ENCODE peak calls at places on chromosomes 5 and 9, in five cellular contexts. Q, M, P, E and N are unnamed samples.

GRCh38 chr9:32706004-32706749 is 70.7 kb upstream of the TAF1L start:
- DNase-seq in M (no peak), E (no peak), P (no peak), Q (peak; percentile 15), N (no peak)

GRCh38 chr5:163347671-163348070 is 89.7 kb upstream of the CCNG1 start:
- DNase-seq in P (no peak), Q (peak; percentile 85), E (no peak), M (peak; percentile 75), N (peak; percentile 70)

GRCh38 chr5:173689171-173689676 is 72.8 kb upstream of the BOD1 start:
- DNase-seq in Q (peak; percentile 30), P (no peak), E (no peak), M (no peak), N (no peak)

GRCh38 chr5:132024789-132025402 is 13.4 kb upstream of the ACSL6 start:
- DNase-seq in P (no peak), Q (no peak), E (no peak), M (peak; percentile 4), N (no peak)

GRCh38 chr9:6944093-6944551 is 186.3 kb downstream of the KDM4C start:
- DNase-seq in M (no peak), Q (peak; percentile 86), P (no peak), E (no peak), N (no peak)

GRCh38 chr9:18421391-18421790 is 52.6 kb upstream of the ADAMTSL1 start:
- DNase-seq in Q (no peak), E (no peak), P (no peak), M (no peak), N (no peak)

GRCh38 chr5:39624268-39624886 is 199.6 kb upstream of the DAB2 start:
- DNase-seq in M (no peak), Q (peak; percentile 30), E (no peak), P (no peak), N (no peak)

GRCh38 chr5:123460296-123460729 is 37.1 kb upstream of the CEP120 start:
- DNase-seq in E (no peak), Q (peak; percentile 35), M (no peak), P (no peak), N (no peak)

GRCh38 chr5:170638454-170639220 is 134.8 kb downstream of the KCNIP1 start:
- DNase-seq in P (no peak), E (peak; percentile 15), Q (peak; percentile 62), M (peak; percentile 80), N (peak; percentile 83)

GRCh38 chr9:120862452-120862851 is 14.5 kb downstream of the PHF19 start:
- DNase-seq in E (no peak), Q (no peak), M (no peak), P (no peak), N (no peak)

GRCh38 chr5:176900783-176901204 is 1.6 kb upstream of the HK3 start:
- DNase-seq in M (no peak), E (no peak), Q (no peak), P (no peak), N (no peak)

GRCh38 chr5:154197801-154198461 is 7.4 kb downstream of the GALNT10 start:
- DNase-seq in P (no peak), Q (peak; percentile 52), E (no peak), M (no peak), N (no peak)

GRCh38 chr9:100700689-100701318 is 122.9 kb downstream of the CAVIN4 start:
- DNase-seq in Q (peak; percentile 54), E (no peak), M (peak; percentile 15), P (no peak), N (peak; percentile 34)

GRCh38 chr5:135203593-135204036 is 169.6 kb upstream of the PITX1 start:
- DNase-seq in Q (no peak), P (no peak), M (no peak), E (no peak), N (no peak)
- TF ChIP-seq CTCF in Q (no peak), P (peak; percentile 65), M (no peak), E (peak; percentile 49), N (peak; percentile 32)

GRCh38 chr5:38598994-38599611 is 42.7 kb upstream of the LIFR start:
- DNase-seq in P (no peak), Q (peak; percentile 81), E (no peak), M (no peak), N (no peak)
- TF ChIP-seq CTCF in P (no peak), Q (no peak), E (no peak), M (no peak), N (no peak)

GRCh38 chr9:79975471-79976316 is 403.9 kb downstream of the TLE4 start:
- DNase-seq in Q (no peak), E (no peak), M (no peak), P (no peak), N (no peak)
- TF ChIP-seq CTCF in Q (no peak), E (no peak), M (no peak), P (no peak), N (no peak)

GRCh38 chr5:148397968-148398595 is 14.3 kb downstream of the FBXO38 start:
- DNase-seq in P (no peak), Q (no peak), M (no peak), E (no peak), N (no peak)
- TF ChIP-seq CTCF in P (no peak), Q (no peak), M (no peak), E (no peak), N (no peak)

GRCh38 chr5:136446565-136446964 is 81.2 kb upstream of the TRPC7 start:
- DNase-seq in Q (no peak), E (no peak), M (no peak), P (no peak), N (no peak)
- TF ChIP-seq CTCF in Q (no peak), E (no peak), M (no peak), P (no peak), N (no peak)

GRCh38 chr5:124888050-124888506 is 141.6 kb upstream of the ZNF608 start:
- DNase-seq in Q (no peak), M (no peak), P (no peak), E (no peak), N (no peak)
- TF ChIP-seq CTCF in Q (peak; percentile 16), M (no peak), P (peak; percentile 73), E (no peak), N (no peak)

DNA sequence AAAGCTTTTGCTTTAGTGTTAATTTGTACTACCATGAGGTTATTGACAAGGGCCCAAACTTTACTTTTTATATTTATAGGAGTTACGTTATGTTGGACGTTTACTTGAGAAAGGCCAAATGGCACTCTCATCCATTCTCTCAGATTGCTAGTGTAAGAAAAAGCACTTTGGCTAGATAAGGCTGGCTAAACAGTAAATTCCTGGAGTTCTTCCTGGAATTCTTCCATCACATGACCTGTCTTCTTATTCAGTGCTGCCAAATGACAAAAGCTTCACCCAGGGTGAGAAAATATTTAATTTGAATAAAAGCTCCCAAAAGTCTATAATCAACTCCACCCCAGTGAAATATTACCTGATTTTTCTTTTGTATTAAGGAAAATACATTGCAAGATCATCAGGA is 1568.9 kb upstream of the ACO1 start:
- DNase-seq in P (no peak), Q (peak; percentile 2), M (no peak), E (no peak), N (no peak)
- TF ChIP-seq CTCF in P (no peak), Q (no peak), M (no peak), E (no peak), N (no peak)

DNA sequence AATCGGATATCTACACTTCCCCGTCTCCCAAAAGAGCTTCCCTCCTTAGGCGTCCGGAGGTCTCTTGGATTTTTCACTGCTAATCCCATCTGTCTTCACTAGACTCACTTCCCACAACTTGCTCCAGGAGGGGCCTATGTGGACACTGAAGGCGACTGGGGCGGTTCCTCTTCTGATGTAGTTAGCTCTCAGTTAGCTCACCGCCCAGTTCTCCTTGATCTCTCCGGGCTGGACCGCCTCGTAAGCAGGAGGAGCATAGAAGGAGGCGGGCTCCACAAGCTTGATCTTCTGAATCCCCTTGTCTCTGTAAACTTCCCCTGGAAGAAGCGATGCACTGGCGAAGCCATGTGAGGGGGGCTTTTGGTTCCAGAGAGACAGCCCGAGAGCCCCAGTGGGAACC is 112.0 kb upstream of the SELENOP start:
- DNase-seq in M (no peak), E (no peak), P (no peak), Q (peak; percentile 28), N (no peak)
- TF ChIP-seq CTCF in M (no peak), E (no peak), P (no peak), Q (no peak), N (no peak)

GRCh38 chr5:169507051-169507450 is 76.5 kb upstream of the SPDL1 start:
- DNase-seq in Q (peak; percentile 11), E (no peak), M (no peak), P (no peak), N (no peak)

GRCh38 chr5:169512385-169512784 is 71.2 kb upstream of the SPDL1 start:
- DNase-seq in E (no peak), Q (no peak), M (no peak), P (no peak), N (no peak)

DNA sequence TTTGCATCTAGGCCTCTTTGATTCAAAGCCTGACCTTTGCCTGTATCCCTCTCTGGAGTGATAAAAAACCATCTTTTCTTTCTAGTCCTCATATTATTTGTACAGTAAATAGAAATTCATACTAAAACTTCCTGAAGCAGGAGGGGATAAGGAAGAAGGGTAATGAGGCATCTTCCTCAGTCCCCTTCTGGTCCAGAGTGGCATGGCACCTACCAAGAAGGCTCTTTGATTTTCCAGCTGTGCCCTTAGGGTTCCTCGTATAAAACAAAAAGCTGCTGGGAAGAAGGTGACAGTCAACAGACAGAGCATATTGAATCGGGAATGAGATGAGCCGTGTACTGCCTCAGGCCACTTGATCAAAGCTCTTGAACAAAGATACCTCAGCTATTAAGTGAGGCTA is 71.9 kb upstream of the SPDL1 start:
- DNase-seq in M (no peak), P (no peak), Q (no peak), E (no peak), N (no peak)
- TF ChIP-seq CTCF in M (no peak), P (peak; percentile 56), Q (peak; percentile 10), E (no peak), N (no peak)